ENCODE peak calls at places on chromosomes 7 and 10, in eight cellular contexts. E is heart left ventricle, Q is esophagus squamous epithelium, T is tibial nerve, J is gastrocnemius medialis, O is breast epithelium, Y is IMR-90, R is transverse colon. V is an unnamed sample.

GRCh38 chr10:111146025-111146640 is 69.3 kb downstream of the ADRA2A start:
- DNase-seq in T (no peak), R (no peak), J (no peak), Y (no peak), E (no peak), O (no peak), Q (no peak), V (no peak)

GRCh38 chr10:124174673-124175645 is 81.6 kb upstream of the CHST15 start:
- DNase-seq in J (no peak), Y (no peak), O (no peak), Q (no peak), T (no peak), R (no peak), E (no peak), V (no peak)

GRCh38 chr10:127013251-127013656 is 108.0 kb downstream of the DOCK1 start:
- DNase-seq in E (no peak), Y (no peak), Q (no peak), R (peak; percentile 82), J (no peak), T (no peak), O (no peak), V (no peak)

GRCh38 chr10:58385784-58386112 is 538 bp downstream of the TFAM start:
- DNase-seq in J (peak; percentile 37), Y (peak; percentile 17), E (no peak), R (peak; percentile 42), Q (no peak), T (no peak), O (no peak), V (no peak)

GRCh38 chr10:53403688-53404087 is 631.1 kb upstream of the MBL2 start:
- DNase-seq in R (peak; percentile 14), J (peak; percentile 41), E (peak; percentile 79), Q (no peak), T (peak; percentile 7), O (no peak), Y (peak; percentile 1), V (peak; percentile 78)

GRCh38 chr7:73519867-73520672 is 2.0 kb downstream of the BAZ1B start:
- DNase-seq in T (no peak), Q (no peak), J (no peak), R (peak; percentile 12), Y (peak; percentile 3), O (no peak), E (no peak), V (peak; percentile 62)

GRCh38 chr10:70753026-70753663 is 32.0 kb downstream of the TBATA start:
- DNase-seq in T (no peak), Y (no peak), E (no peak), Q (no peak), R (no peak), O (no peak), J (no peak), V (peak; percentile 14)

GRCh38 chr10:104123397-104123796 is 1.4 kb downstream of the SFR1 start:
- DNase-seq in O (no peak), T (no peak), Q (no peak), R (no peak), J (no peak), Y (peak; percentile 30), E (no peak), V (no peak)

GRCh38 chr7:110090113-110090820 is 1000.7 kb upstream of the LRRN3 start:
- DNase-seq in J (no peak), O (no peak), Q (no peak), T (no peak), Y (peak; percentile 37), E (no peak), R (no peak), V (peak; percentile 68)

GRCh38 chr7:41630741-41631140 is 72.1 kb downstream of the INHBA start:
- DNase-seq in E (no peak), R (no peak), Y (no peak), T (no peak), Q (no peak), O (no peak), J (no peak), V (no peak)

GRCh38 chr10:11448545-11449244 is 162.8 kb downstream of the USP6NL start:
- DNase-seq in O (no peak), T (no peak), J (no peak), E (no peak), R (no peak), Y (no peak), Q (no peak), V (no peak)

GRCh38 chr10:11454160-11454559 is 157.3 kb downstream of the USP6NL start:
- DNase-seq in Y (no peak), E (no peak), O (no peak), T (no peak), R (no peak), J (no peak), Q (no peak), V (no peak)

GRCh38 chr10:11450427-11450826 is 161.0 kb downstream of the USP6NL start:
- DNase-seq in O (no peak), R (no peak), Q (no peak), E (no peak), Y (no peak), J (no peak), T (no peak), V (no peak)

GRCh38 chr10:11449761-11450160 is 161.7 kb downstream of the USP6NL start:
- DNase-seq in Q (no peak), J (no peak), R (no peak), O (no peak), T (no peak), Y (no peak), E (no peak), V (no peak)

GRCh38 chr10:11451640-11452260 is 159.7 kb downstream of the USP6NL start:
- DNase-seq in R (no peak), T (no peak), O (no peak), Y (no peak), E (no peak), Q (no peak), J (no peak), V (no peak)
- TF ChIP-seq POLR2A in R (no peak), T (no peak), O (no peak), Y (no peak), E (no peak), Q (no peak), J (no peak), V (no peak)

GRCh38 chr7:26100940-26101339 is 51.1 kb upstream of the NFE2L3 start:
- DNase-seq in T (peak; percentile 22), Y (no peak), E (no peak), O (no peak), J (no peak), R (no peak), Q (no peak), V (no peak)

GRCh38 chr7:26103541-26104070 is 48.4 kb upstream of the NFE2L3 start:
- DNase-seq in O (no peak), T (no peak), E (no peak), R (no peak), J (no peak), Y (no peak), Q (no peak), V (no peak)

GRCh38 chr7:26102176-26102575 is 49.8 kb upstream of the NFE2L3 start:
- DNase-seq in J (no peak), Q (no peak), O (no peak), R (no peak), E (no peak), T (no peak), Y (no peak), V (no peak)

GRCh38 chr7:26097837-26098668 is 53.9 kb upstream of the NFE2L3 start:
- DNase-seq in J (no peak), Y (no peak), R (no peak), T (no peak), Q (no peak), E (no peak), O (no peak), V (no peak)

DNA sequence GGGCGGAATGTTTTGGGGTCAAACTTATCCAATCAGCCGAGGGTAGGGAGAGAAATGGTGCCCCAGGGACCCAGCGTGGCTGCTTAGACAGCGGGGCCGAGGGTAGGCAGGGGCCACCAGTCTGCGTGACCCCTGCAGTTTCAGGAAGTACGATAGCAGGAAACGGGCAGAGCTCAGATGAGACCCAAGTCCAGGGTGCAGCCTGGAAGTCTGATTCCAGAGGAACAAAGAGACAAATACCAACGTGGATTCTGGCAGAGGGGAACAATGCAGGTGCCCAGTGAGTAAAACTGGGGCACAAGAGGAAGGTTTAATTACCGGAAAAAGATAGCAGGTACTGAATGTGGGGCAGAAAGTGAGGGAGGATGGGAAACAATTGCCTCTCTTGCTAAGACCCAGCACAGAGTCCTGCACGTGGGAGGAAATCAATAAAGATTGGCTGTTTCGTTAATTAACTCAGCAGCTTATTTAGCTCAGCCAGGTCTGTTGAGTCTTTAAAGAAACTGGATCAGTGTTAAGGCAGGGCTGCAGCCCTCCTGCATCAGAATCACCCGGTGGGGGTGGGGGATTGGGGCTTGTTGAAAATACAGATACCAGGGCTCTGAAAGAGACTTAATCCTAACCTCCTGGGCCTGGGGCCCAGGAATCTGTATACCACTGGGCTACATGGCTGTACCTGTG is 50.4 kb upstream of the NFE2L3 start:
- DNase-seq in O (no peak), R (peak; percentile 21), J (peak; percentile 19), Y (no peak), E (no peak), Q (no peak), T (peak; percentile 18), V (peak; percentile 81)
- H3K4me3 ChIP-seq in O (peak overlapping the region; percentile 16), R (no peak overlapping the region), J (peak overlapping the region; percentile 6), Y (no peak overlapping the region), E (no peak overlapping the region), Q (peak overlapping the region; percentile 12), T (peak overlapping the region; percentile 26), V (peak overlapping the region; percentile 30)

DNA sequence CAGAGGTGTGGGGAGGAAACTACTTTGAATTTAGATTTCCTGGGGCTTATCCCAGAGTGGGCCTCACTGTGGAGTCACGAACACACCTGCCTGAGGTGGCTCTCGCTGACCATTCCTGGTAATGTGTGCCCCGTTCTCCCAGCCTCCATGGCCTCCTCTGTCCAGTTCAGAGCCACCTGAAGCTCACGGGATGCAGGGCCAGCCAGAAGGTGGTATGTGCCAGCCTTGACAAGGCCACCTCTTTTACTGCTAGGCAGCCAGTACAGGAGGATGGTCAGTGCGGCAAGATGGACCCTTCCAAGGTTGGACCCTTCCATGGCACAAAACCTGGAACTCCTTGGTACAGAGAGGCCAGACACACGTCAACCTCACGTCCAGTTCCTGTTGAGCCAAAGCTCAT is 210.3 kb downstream of the DNAJB6 start:
- DNase-seq in O (peak; percentile 31), R (no peak), T (no peak), E (no peak), Y (no peak), J (no peak), Q (no peak), V (peak; percentile 31)
- H3K9me3 ChIP-seq in O (no peaks in the 10 kb centered on the region), R (no peaks in the 10 kb centered on the region), T (peaks cover 3% of the 10 kb centered on the region), E (no peaks in the 10 kb centered on the region), Y (peaks cover 59% of the 10 kb centered on the region), J (no peaks in the 10 kb centered on the region), Q (no peaks in the 10 kb centered on the region), V (no peaks in the 10 kb centered on the region)

DNA sequence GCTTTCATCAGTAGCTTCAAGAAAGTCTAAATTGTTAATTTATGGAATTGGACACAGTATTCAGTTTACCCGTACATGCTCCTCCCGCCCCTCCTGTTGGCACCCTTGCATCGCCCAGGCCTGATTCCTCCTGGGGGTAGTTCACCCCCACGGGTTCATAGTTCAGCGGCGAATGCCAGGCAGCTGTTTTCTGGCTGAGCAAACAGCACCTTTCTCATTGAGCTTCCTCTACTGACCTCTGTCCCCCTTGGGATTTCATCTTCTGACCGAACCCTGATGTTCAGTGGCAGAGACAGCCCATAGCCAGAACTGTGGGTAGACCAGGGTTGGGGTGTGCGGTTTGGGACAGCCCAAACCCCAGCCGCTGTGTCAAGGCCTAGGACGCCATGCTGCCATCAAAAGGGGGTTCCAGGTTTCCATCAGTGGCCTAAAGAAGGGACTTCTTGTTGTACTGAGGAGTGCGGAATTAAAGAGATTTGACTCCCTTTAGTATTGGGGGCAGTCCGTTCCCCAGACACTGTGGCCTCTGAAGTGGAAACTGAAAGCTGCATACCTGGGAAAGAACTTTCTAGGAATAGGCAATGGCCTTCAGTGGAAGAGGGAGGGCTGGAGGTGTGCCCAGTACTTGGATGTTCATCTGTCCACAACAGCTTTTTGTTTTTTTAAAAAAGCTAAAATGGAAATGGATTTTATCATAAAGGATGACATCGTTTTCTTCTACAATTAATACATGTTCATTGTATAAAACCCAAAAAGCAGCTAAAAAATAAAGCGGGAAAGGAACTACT is 19.0 kb downstream of the MDH2 start:
- DNase-seq in R (no peak), Y (no peak), J (no peak), T (no peak), E (no peak), Q (no peak), O (no peak), V (no peak)
- TF ChIP-seq POLR2A in R (no peak), Y (no peak), J (no peak), T (no peak), E (no peak), Q (no peak), O (no peak), V (no peak)

V was measured in spleen.